ENCODE peak calls at places on chromosomes 13 and 19, in four cellular contexts. Z, P, C and O are unnamed samples.

GRCh38 chr13:21124853-21125252 is 51.5 kb downstream of the SKA3 start:
- DNase-seq in Z (no peak), P (no peak), C (no peak), O (no peak)

GRCh38 chr13:23392925-23393645 is 40.4 kb downstream of the SACS start:
- DNase-seq in Z (no peak), P (no peak), C (no peak), O (no peak)

GRCh38 chr19:32652893-32653625 is 21.9 kb downstream of the ANKRD27 start:
- DNase-seq in Z (no peak), P (peak; percentile 81), C (peak; percentile 50), O (peak; percentile 72)

GRCh38 chr19:53977991-53978731 is 13.3 kb upstream of the CACNG6 start:
- DNase-seq in Z (peak; percentile 22), P (peak; percentile 50), C (peak; percentile 83), O (no peak)

GRCh38 chr13:50130686-50131051 is 115.4 kb downstream of the KCNRG start:
- DNase-seq in Z (no peak), P (peak; percentile 38), C (no peak), O (no peak)

GRCh38 chr19:52200044-52200443 is 10.2 kb downstream of the PPP2R1A start:
- DNase-seq in Z (peak; percentile 76), P (peak; percentile 26), C (peak; percentile 48), O (peak; percentile 42)

GRCh38 chr19:12796146-12797071 is 5.1 kb downstream of the JUNB start:
- DNase-seq in Z (peak; percentile 58), P (peak; percentile 59), C (peak; percentile 71), O (peak; percentile 82)

GRCh38 chr19:18443831-18444230 is 5.9 kb upstream of the ISYNA1 start:
- DNase-seq in Z (no peak), P (no peak), C (no peak), O (no peak)

DNA sequence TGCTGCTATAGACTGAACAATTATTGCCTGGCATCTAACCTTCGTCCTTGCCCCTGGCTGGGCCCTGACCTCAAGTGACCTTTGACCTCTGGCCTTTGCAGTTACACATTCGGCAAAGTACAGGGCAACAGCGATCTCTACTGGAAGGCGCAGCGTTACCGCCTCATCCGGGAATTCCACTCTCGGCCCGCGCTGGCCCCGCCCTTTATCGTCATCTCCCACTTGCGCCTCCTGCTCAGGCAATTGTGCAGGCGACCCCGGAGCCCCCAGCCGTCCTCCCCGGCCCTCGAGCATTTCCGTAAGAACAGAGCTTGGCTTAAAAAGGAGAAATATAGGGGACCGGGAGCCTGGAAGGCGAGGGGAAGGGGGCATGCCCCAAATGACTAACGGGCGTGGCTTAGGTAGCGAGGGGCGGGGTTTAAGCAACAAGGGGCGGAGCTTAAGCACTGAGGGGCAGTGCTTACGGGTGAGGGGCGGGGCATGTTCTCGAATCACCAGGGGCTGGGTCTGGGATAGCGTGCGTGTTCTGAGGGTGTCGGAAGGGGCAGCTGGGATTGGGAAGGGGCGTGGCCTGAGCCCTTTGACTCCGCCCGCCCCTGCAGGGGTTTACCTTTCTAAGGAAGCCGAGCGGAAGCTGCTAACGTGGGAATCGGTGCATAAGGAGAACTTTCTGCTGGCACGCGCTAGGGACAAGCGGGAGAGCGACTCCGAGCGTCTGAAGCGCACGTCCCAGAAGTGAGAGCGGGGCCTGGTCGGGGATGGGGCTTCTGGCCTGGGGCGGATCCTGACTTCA is 52.7 kb downstream of the TRPM4 start:
- DNase-seq in Z (no peak), P (no peak), C (no peak), O (peak; percentile 25)
- TF ChIP-seq CTCF in Z (no peak), P (no peak), C (no peak), O (no peak)

DNA sequence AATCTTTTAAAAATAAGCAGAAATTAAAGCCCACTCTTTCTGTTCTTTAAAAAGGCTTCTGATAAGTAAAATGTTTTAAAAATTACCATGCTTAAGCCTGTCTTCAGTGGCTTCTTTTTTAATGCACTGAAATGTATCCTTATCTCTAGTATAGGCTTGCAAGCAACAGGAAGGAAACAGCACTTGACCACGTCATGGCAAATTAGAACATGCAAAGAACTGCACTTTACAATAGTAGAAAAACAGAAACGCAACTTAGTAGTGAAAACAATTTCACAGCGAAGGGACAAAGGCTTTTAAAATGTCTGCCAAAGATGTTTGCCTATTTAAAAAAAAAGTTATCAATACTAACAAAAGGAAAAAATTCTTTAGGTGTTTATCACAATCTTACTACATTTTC is 36.3 kb downstream of the ELF1 start:
- DNase-seq in Z (peak; percentile 37), P (no peak), C (no peak), O (peak; percentile 37)
- H3K4me1 ChIP-seq in Z (peaks cover 21% of the 10 kb centered on the region), P (peaks cover 98% of the 10 kb centered on the region), C (peaks cover 47% of the 10 kb centered on the region), O (peaks cover 6% of the 10 kb centered on the region)

GRCh38 chr13:84844473-84844872 is 954.7 kb downstream of the SLITRK6 start:
- DNase-seq in Z (peak; percentile 9), P (no peak), C (no peak), O (no peak)
- TF ChIP-seq CTCF in Z (peak; percentile 49), P (peak; percentile 39), C (no peak), O (no peak)

GRCh38 chr13:114118086-114118762 is 14.2 kb downstream of the RASA3 start:
- DNase-seq in Z (no peak), P (no peak), C (peak; percentile 7), O (no peak)
- H3K4me1 ChIP-seq in Z (peaks cover 11% of the 10 kb centered on the region), P (peaks cover 56% of the 10 kb centered on the region), C (peaks cover 48% of the 10 kb centered on the region), O (peaks cover 2% of the 10 kb centered on the region)

DNA sequence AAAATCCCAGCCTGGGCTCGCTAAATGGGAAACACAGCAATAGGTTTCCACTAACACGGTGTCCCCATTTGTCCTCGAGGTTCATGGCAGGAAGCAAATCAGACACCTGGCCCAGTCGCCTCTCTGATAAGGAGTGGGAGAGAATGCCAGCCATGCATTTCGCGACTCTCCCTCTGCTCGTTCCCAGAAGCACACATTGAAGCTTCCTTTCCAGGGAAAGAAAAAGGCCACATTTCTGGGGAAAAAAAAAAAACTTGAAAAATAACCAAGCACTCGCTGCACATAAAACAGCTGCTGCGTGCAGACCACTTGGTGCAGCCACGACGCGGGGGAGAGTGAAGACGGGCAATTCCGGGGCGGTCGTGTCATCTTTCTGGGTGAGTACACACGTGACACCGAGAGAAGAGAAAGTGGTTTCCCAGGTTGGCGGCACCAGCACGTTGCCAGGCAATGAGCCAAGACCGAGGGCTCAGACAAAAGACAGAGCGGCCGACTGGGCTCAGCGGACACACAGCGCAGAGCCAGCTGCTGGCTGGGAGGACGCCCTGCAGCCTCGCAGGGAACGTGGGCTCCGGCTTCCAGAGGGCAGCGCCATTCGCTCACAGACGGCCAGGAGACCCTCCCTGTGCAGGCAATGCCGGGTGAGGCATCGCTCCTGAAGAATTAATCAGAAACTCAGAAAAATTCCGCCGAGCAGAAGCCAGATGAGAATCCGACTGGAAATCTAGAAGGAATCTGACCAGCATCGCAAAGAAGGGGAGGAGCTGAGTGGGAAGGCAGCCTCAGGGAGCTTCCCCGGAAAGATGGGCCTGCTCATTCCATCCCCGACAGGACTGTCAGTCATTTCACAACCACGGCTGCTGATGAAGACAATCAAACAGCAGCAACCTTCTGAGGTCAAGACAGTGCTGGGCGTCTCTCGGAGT is 83.2 kb upstream of the IRS2 start:
- DNase-seq in Z (peak; percentile 34), P (peak; percentile 81), C (peak; percentile 79), O (peak; percentile 83)
- TF ChIP-seq CTCF in Z (no peak), P (peak; percentile 37), C (no peak), O (peak; percentile 10)

GRCh38 chr13:56187331-56187730 is 953.4 kb upstream of the PRR20A start:
- DNase-seq in Z (no peak), P (no peak), C (no peak), O (no peak)

DNA sequence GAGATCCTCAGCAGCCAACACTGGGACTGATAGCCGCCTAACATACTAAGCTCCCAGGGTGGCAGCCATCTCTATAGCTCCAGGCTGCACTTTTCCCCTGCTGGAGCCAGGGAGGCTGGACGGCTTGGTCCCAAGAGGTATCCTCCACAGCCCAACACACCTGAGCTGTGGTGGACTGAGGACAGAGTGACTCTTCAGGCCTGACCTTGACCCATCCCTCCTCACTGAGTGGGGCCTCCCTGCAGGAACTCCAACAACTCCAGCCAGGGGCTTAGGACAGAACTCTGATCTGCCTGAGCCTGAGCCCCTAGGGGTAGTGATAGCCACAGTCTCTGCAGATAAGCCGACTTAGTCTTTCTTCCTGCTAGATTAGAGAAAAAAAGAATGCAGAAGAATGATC is 958.1 kb upstream of the PRR20A start:
- DNase-seq in Z (no peak), P (no peak), C (no peak), O (no peak)
- H3K4me1 ChIP-seq in Z (no peaks in the 10 kb centered on the region), P (no peaks in the 10 kb centered on the region), C (no peaks in the 10 kb centered on the region), O (no peaks in the 10 kb centered on the region)